ENCODE peak calls at places on chromosomes 5 and 9, in four cellular contexts. B, O, S and D are unnamed samples.
A peak's percentile ranks its signal among the peaks of the same experiment; 100 is the strongest.

GRCh38 chr9:92964981-92965758 is 17.8 kb downstream of the FGD3 start:
- DNase-seq in B (no peak), O (no peak), S (no peak), D (no peak)

GRCh38 chr5:36502608-36503007 is 103.8 kb upstream of the SLC1A3 start:
- DNase-seq in B (no peak), O (no peak), S (no peak), D (peak; percentile 82)

GRCh38 chr5:177306674-177307543 is 3.3 kb downstream of the PRELID1 start:
- DNase-seq in B (peak; percentile 66), O (peak; percentile 42), S (no peak), D (no peak)

GRCh38 chr5:88748670-88749069 is 134.3 kb downstream of the MEF2C start:
- DNase-seq in B (no peak), O (no peak), S (no peak), D (no peak)

GRCh38 chr9:93117924-93118862 is 15.9 kb downstream of the NINJ1 start:
- DNase-seq in B (no peak), O (no peak), S (no peak), D (no peak)

GRCh38 chr5:78698218-78698751 is 49.7 kb upstream of the LHFPL2 start:
- DNase-seq in B (no peak), O (no peak), S (no peak), D (peak; percentile 36)

GRCh38 chr9:116030532-116030931 is 123.1 kb upstream of the PAPPA start:
- DNase-seq in B (no peak), O (no peak), S (no peak), D (peak; percentile 15)

GRCh38 chr5:8253376-8253775 is 384.4 kb downstream of the MTRR start:
- DNase-seq in B (no peak), O (no peak), S (no peak), D (no peak)

GRCh38 chr5:12017037-12017436 is 112.8 kb upstream of the CTNND2 start:
- DNase-seq in B (no peak), O (peak; percentile 4), S (no peak), D (no peak)

GRCh38 chr5:178077751-178078150 is 35.6 kb upstream of the N4BP3 start:
- DNase-seq in B (peak; percentile 55), O (peak; percentile 53), S (no peak), D (no peak)

GRCh38 chr9:129278391-129279237 is 100.6 kb upstream of the IER5L start:
- DNase-seq in B (peak; percentile 82), O (no peak), S (peak; percentile 73), D (no peak)

GRCh38 chr9:3337515-3337914 is 188.3 kb downstream of the RFX3 start:
- DNase-seq in B (no peak), O (no peak), S (no peak), D (peak; percentile 79)

GRCh38 chr5:160272889-160273288 is 39.5 kb downstream of the CCNJL start:
- DNase-seq in B (no peak), O (no peak), S (no peak), D (no peak)

GRCh38 chr9:76116913-76117312 is 226.4 kb downstream of the PCSK5 start:
- DNase-seq in B (no peak), O (no peak), S (no peak), D (no peak)

GRCh38 chr9:27117489-27118135 is 8.6 kb downstream of the TEK start:
- DNase-seq in B (peak; percentile 35), O (peak; percentile 87), S (no peak), D (no peak)

GRCh38 chr9:133813749-133814585 is 75.8 kb upstream of the SARDH start:
- DNase-seq in B (no peak), O (no peak), S (no peak), D (peak; percentile 26)

GRCh38 chr9:126860077-126860756 is at the start of gene ZBTB34:
- DNase-seq in B (peak; percentile 76), O (peak; percentile 68), S (peak; percentile 93), D (peak; percentile 24)

GRCh38 chr5:145531038-145531734 is 304.0 kb downstream of the PRELID2 start:
- DNase-seq in B (no peak), O (no peak), S (no peak), D (peak; percentile 83)

GRCh38 chr5:128378196-128378595 is 159.8 kb downstream of the FBN2 start:
- DNase-seq in B (no peak), O (no peak), S (no peak), D (peak; percentile 28)

GRCh38 chr5:89580976-89581375 is 698.0 kb upstream of the MEF2C start:
- DNase-seq in B (no peak), O (no peak), S (no peak), D (no peak)

GRCh38 chr9:129458663-129459549 is 162.0 kb downstream of the C9orf50 start:
- DNase-seq in B (no peak), O (peak; percentile 44), S (no peak), D (no peak)

GRCh38 chr5:172860520-172861443 is 26.7 kb downstream of the ERGIC1 start:
- DNase-seq in B (no peak), O (no peak), S (no peak), D (peak; percentile 32)

GRCh38 chr5:73793911-73794310 is 167.9 kb downstream of the ARHGEF28 start:
- DNase-seq in B (no peak), O (no peak), S (no peak), D (peak; percentile 81)

GRCh38 chr9:38343552-38343951 is 49.0 kb upstream of the ALDH1B1 start:
- DNase-seq in B (no peak), O (no peak), S (peak; percentile 27), D (no peak)

GRCh38 chr5:129387944-129388343 is 72.2 kb upstream of the ADAMTS19 start:
- DNase-seq in B (no peak), O (no peak), S (no peak), D (no peak)

GRCh38 chr9:68981825-68982224 is 32.1 kb downstream of the PRKACG start:
- DNase-seq in B (no peak), O (peak; percentile 23), S (no peak), D (no peak)

GRCh38 chr9:68983797-68984419 is 30.0 kb downstream of the PRKACG start:
- DNase-seq in B (no peak), O (no peak), S (no peak), D (no peak)

GRCh38 chr9:68980341-68980914 is 33.5 kb downstream of the PRKACG start:
- DNase-seq in B (no peak), O (no peak), S (no peak), D (no peak)

GRCh38 chr9:68979538-68980314 is 34.2 kb downstream of the PRKACG start:
- DNase-seq in B (no peak), O (peak; percentile 40), S (no peak), D (no peak)

GRCh38 chr9:68983008-68983411 is 30.9 kb downstream of the PRKACG start:
- DNase-seq in B (no peak), O (no peak), S (no peak), D (no peak)
- H3K27ac ChIP-seq in B (no peak overlapping the region), O (no peak overlapping the region), S (no peak overlapping the region), D (no peak overlapping the region)

GRCh38 chr5:151810907-151811306 is 39.2 kb downstream of the G3BP1 start:
- DNase-seq in B (no peak), O (no peak), S (no peak), D (peak; percentile 33)
- H3K56ac ChIP-seq in B (no peak overlapping the region), O (no peak overlapping the region), S (no peak overlapping the region), D (no peak overlapping the region)

GRCh38 chr5:98786178-98786853 is 12.9 kb downstream of the RGMB start:
- DNase-seq in B (no peak), O (no peak), S (no peak), D (no peak)
- H3K27ac ChIP-seq in B (no peak overlapping the region), O (no peak overlapping the region), S (no peak overlapping the region), D (peak overlapping the region; percentile 5)

GRCh38 chr5:10559883-10560282 is 4.0 kb upstream of the ANKRD33B start:
- DNase-seq in B (no peak), O (peak; percentile 50), S (no peak), D (no peak)

GRCh38 chr5:10556893-10557746 is 6.8 kb upstream of the ANKRD33B start:
- DNase-seq in B (no peak), O (no peak), S (no peak), D (no peak)

GRCh38 chr5:10556331-10556807 is 7.5 kb upstream of the ANKRD33B start:
- DNase-seq in B (no peak), O (peak; percentile 85), S (no peak), D (peak; percentile 78)

GRCh38 chr5:10557747-10558295 is 6.0 kb upstream of the ANKRD33B start:
- DNase-seq in B (no peak), O (no peak), S (no peak), D (no peak)

DNA sequence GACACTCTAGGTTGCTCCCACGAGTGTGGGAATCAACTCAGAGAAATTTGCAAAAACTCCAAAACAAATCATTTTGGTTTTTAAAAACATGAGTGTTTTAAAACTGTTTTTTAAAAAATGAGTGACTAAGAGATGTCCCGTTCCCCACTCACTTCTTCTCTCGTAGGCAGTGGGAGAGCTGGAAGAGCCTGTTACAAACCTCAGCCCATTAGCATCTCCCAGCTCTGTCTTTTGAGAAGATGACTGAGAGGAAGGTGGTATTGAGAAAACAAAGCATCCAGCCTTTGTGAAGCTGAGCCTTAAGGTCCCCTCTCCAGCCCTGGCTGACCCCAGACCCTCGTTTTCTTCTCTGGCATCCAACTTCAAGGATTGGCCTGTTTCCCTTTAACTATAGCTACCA is 4.7 kb upstream of the ANKRD33B start:
- DNase-seq in B (no peak), O (no peak), S (no peak), D (no peak)
- H3K56ac ChIP-seq in B (no peak overlapping the region), O (no peak overlapping the region), S (no peak overlapping the region), D (no peak overlapping the region)

GRCh38 chr5:14503681-14504331 is 77.8 kb upstream of the OTULINL start:
- DNase-seq in B (no peak), O (no peak), S (no peak), D (no peak)
- H3K27ac ChIP-seq in B (no peak overlapping the region), O (no peak overlapping the region), S (no peak overlapping the region), D (no peak overlapping the region)

DNA sequence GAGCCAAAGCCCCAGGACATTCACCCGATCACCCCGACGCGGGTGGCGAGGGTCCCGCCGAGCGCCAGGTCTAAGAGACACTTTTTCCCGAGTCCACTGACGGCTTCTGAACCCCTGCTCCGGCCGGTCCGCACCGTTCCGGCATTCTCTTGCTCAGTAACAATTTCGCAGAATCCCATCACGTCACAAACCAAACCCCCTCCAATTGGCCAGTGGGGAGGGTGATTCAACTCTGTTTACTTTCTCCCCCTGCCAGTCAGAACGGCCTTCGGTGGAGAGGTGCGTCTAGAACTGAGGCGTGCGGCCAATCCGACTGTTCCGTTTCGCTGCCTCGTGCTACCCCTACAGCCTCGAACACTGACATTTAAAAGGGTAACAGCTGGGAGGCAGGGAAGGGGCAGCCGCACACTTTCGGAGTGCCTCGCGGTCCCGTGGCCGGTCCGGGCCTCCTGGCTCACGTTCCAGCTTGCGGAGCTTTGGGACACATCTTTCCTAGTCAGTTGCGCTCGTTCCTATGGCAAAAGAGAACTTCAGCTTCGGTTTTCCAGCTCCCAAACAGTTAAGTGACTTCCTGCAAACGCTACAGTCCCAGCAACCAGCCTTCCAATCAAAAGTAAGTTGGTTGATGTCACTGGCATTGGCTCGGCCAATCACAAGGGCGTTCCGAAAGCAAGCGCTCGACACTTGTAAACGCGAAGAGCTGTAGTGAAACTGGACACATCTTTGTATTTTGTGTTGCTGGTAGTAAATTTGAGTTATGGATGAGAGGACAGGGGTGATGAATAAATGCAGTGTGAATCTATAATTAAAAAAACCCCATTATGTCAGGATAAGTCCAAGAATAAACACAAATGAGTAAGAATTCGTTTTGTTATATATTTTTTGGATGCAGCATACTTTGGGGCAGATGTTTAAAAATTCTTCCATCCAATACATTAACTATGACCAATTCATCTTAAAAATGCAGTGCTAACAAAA is at the start of gene KLF9:
- DNase-seq in B (peak; percentile 92), O (peak; percentile 93), S (peak; percentile 81), D (peak; percentile 97)
- H3K56ac ChIP-seq in B (no peak within 1 kb of the TSS), O (peak within 1 kb of the TSS; percentile 62), S (no peak within 1 kb of the TSS), D (peak within 1 kb of the TSS; percentile 36)

GRCh38 chr9:4700093-4700492 is 20.7 kb downstream of the CDC37L1 start:
- DNase-seq in B (no peak), O (no peak), S (no peak), D (peak; percentile 10)

GRCh38 chr9:4704129-4704528 is 24.8 kb downstream of the CDC37L1 start:
- DNase-seq in B (no peak), O (no peak), S (no peak), D (peak; percentile 13)

GRCh38 chr9:4700932-4701331 is 21.6 kb downstream of the CDC37L1 start:
- DNase-seq in B (no peak), O (no peak), S (no peak), D (no peak)
- H3K27ac ChIP-seq in B (no peak overlapping the region), O (no peak overlapping the region), S (no peak overlapping the region), D (no peak overlapping the region)